ENCODE peak calls at places on chromosomes 12 and 14, in eight cellular contexts. N is GM04504; U is ELF-1; C is NCI-H82; J is gastrocnemius medialis; O is stimulated activated CD8-positive, alpha-beta memory T cell treated with anti-CD3 and anti-CD28 coated beads, Interleukin-2, amount 100 ng/mL, for 48 hours; G is fibroblast of villous mesenchyme; Z is CD4-positive, alpha-beta memory T cell. V is an unnamed sample.

GRCh38 chr12:91877461-91878230 is 268.0 kb downstream of the BTG1 start:
- DNase-seq in N (no peak), U (no peak), C (peak), J (no peak), O (no peak), G (no peak), Z (peak), V (no peak)

GRCh38 chr12:127487031-127487430 is 779.9 kb upstream of the TMEM132C start:
- DNase-seq in N (no peak), U (no peak), C (no peak), J (no peak), O (no peak), G (peak), Z (no peak), V (no peak)

GRCh38 chr12:117388865-117389508 is 27.6 kb upstream of the NOS1 start:
- DNase-seq in N (no peak), U (no peak), C (no peak), J (no peak), O (no peak), G (no peak), Z (no peak), V (no peak)

GRCh38 chr14:100738269-100738691 is 11.6 kb downstream of the DLK1 start:
- DNase-seq in N (no peak), U (no peak), C (no peak), J (no peak), O (no peak), G (no peak), Z (no peak), V (no peak)

GRCh38 chr12:53596920-53597363 is 29.2 kb downstream of the ATF7 start:
- DNase-seq in N (no peak), U (no peak), C (no peak), J (no peak), O (no peak), G (peak), Z (no peak), V (no peak)

GRCh38 chr12:43957732-43958131 is 121.9 kb downstream of the TMEM117 start:
- DNase-seq in N (peak), U (peak), C (peak), J (no peak), O (no peak), G (peak), Z (no peak), V (no peak)

GRCh38 chr12:44285321-44285720 is 449.4 kb downstream of the TMEM117 start:
- DNase-seq in N (no peak), U (no peak), C (no peak), J (no peak), O (no peak), G (peak), Z (no peak), V (no peak)

GRCh38 chr12:121791671-121792496 is 1.6 kb downstream of the RHOF start:
- DNase-seq in N (no peak), U (no peak), C (no peak), J (no peak), O (no peak), G (no peak), Z (peak), V (peak)

GRCh38 chr14:51444381-51445000 is 204.4 kb downstream of the TMX1 start:
- DNase-seq in N (no peak), U (no peak), C (no peak), J (no peak), O (no peak), G (no peak), Z (no peak), V (no peak)

GRCh38 chr14:65948302-65948701 is 535.8 kb downstream of the FUT8 start:
- DNase-seq in N (no peak), U (peak), C (no peak), J (no peak), O (no peak), G (no peak), Z (no peak), V (no peak)

GRCh38 chr14:92633724-92634123 is 114.7 kb downstream of the LGMN start:
- DNase-seq in N (no peak), U (no peak), C (no peak), J (no peak), O (no peak), G (no peak), Z (no peak), V (no peak)

GRCh38 chr14:102508410-102508773 is 1.2 kb downstream of the ANKRD9 start:
- DNase-seq in N (no peak), U (peak), C (no peak), J (peak), O (no peak), G (no peak), Z (no peak), V (no peak)

GRCh38 chr12:6367969-6368892 is 7.1 kb downstream of the SCNN1A start:
- DNase-seq in N (no peak), U (no peak), C (no peak), J (peak), O (no peak), G (no peak), Z (no peak), V (no peak)

V was measured in T-helper 17 cell.